ENCODE peak calls at places on chromosomes 3 and 15, in eight cellular contexts. Q, T, P, N, U, V, M and X are unnamed samples.

GRCh38 chr3:28109829-28110228 is 131.6 kb upstream of the CMC1 start:
- DNase-seq in Q (no peak), T (no peak), P (no peak), N (peak; percentile 20), U (no peak), V (no peak), M (no peak), X (no peak)

GRCh38 chr3:31048143-31048542 is 153.7 kb upstream of the GADL1 start:
- DNase-seq in Q (no peak), T (no peak), P (no peak), N (no peak), U (no peak), V (no peak), M (no peak), X (no peak)

GRCh38 chr3:193520738-193521137 is 34.0 kb downstream of the ATP13A4 start:
- DNase-seq in Q (no peak), T (no peak), P (no peak), N (no peak), U (no peak), V (no peak), M (no peak), X (no peak)

GRCh38 chr15:74324714-74325113 is 42.7 kb downstream of the CYP11A1 start:
- DNase-seq in Q (no peak), T (no peak), P (no peak), N (no peak), U (no peak), V (no peak), M (no peak), X (no peak)

GRCh38 chr3:57120803-57121174 is 44.4 kb downstream of the IL17RD start:
- DNase-seq in Q (no peak), T (no peak), P (no peak), N (no peak), U (no peak), V (no peak), M (no peak), X (no peak)

GRCh38 chr3:71537211-71537611 is 46.3 kb downstream of the FOXP1 start:
- DNase-seq in Q (no peak), T (peak; percentile 52), P (peak; percentile 93), N (peak; percentile 83), U (peak; percentile 83), V (peak; percentile 82), M (no peak), X (peak; percentile 90)

GRCh38 chr15:44811347-44811746 is 75.0 kb downstream of the TRIM69 start:
- DNase-seq in Q (no peak), T (no peak), P (no peak), N (no peak), U (peak; percentile 10), V (no peak), M (no peak), X (no peak)

GRCh38 chr3:46097691-46098241 is 70.5 kb upstream of the XCR1 start:
- DNase-seq in Q (peak; percentile 72), T (no peak), P (peak; percentile 57), N (peak; percentile 89), U (no peak), V (peak; percentile 62), M (peak; percentile 89), X (no peak)

GRCh38 chr3:106482436-106482835 is 613.6 kb upstream of the CBLB start:
- DNase-seq in Q (no peak), T (no peak), P (peak; percentile 58), N (peak; percentile 77), U (no peak), V (no peak), M (no peak), X (no peak)

GRCh38 chr3:160473233-160473632 is 23.6 kb upstream of the TRIM59 start:
- DNase-seq in Q (no peak), T (no peak), P (peak; percentile 46), N (peak; percentile 87), U (no peak), V (peak; percentile 79), M (no peak), X (peak; percentile 86)

GRCh38 chr3:100975714-100976113 is 17.5 kb downstream of the ABI3BP start:
- DNase-seq in Q (no peak), T (no peak), P (no peak), N (no peak), U (no peak), V (no peak), M (no peak), X (no peak)

GRCh38 chr3:1007890-1008289 is 84.9 kb upstream of the CNTN6 start:
- DNase-seq in Q (no peak), T (no peak), P (peak; percentile 76), N (peak; percentile 79), U (peak; percentile 4), V (no peak), M (no peak), X (no peak)

GRCh38 chr3:44076221-44076829 is 165.4 kb upstream of the TOPAZ1 start:
- DNase-seq in Q (no peak), T (no peak), P (no peak), N (peak; percentile 31), U (no peak), V (no peak), M (no peak), X (no peak)

GRCh38 chr3:42492508-42493080 is 9.8 kb upstream of the VIPR1 start:
- DNase-seq in Q (peak; percentile 3), T (no peak), P (no peak), N (no peak), U (no peak), V (no peak), M (peak; percentile 57), X (no peak)

GRCh38 chr3:123031051-123031450 is 3.5 kb upstream of the SEMA5B start:
- DNase-seq in Q (no peak), T (no peak), P (no peak), N (no peak), U (no peak), V (no peak), M (no peak), X (no peak)

GRCh38 chr3:114498779-114499370 is 205.0 kb downstream of the TIGIT start:
- DNase-seq in Q (no peak), T (no peak), P (peak; percentile 87), N (peak; percentile 91), U (peak; percentile 85), V (peak; percentile 10), M (no peak), X (peak; percentile 80)

GRCh38 chr3:197613187-197613586 is 57.4 kb upstream of the BDH1 start:
- DNase-seq in Q (no peak), T (no peak), P (no peak), N (no peak), U (no peak), V (no peak), M (no peak), X (no peak)

GRCh38 chr3:49667701-49668413 is 6.3 kb upstream of the APEH start:
- DNase-seq in Q (no peak), T (no peak), P (no peak), N (no peak), U (no peak), V (no peak), M (no peak), X (no peak)

GRCh38 chr3:42161050-42161935 is 70.1 kb downstream of the TRAK1 start:
- DNase-seq in Q (no peak), T (no peak), P (peak; percentile 53), N (peak; percentile 75), U (no peak), V (peak; percentile 38), M (no peak), X (peak; percentile 18)

GRCh38 chr15:100725121-100726069 is 123.0 kb downstream of the ASB7 start:
- DNase-seq in Q (no peak), T (no peak), P (peak; percentile 89), N (peak; percentile 84), U (peak; percentile 3), V (peak; percentile 54), M (no peak), X (peak; percentile 48)

GRCh38 chr15:66752078-66752477 is 50.0 kb downstream of the SMAD6 start:
- DNase-seq in Q (no peak), T (no peak), P (no peak), N (no peak), U (no peak), V (no peak), M (no peak), X (no peak)

GRCh38 chr3:134242649-134243637 is 7.7 kb downstream of the RYK start:
- DNase-seq in Q (no peak), T (no peak), P (peak; percentile 89), N (peak; percentile 93), U (peak; percentile 91), V (peak; percentile 85), M (peak; percentile 82), X (peak; percentile 83)

GRCh38 chr15:78452485-78452884 is 14.5 kb downstream of the IREB2 start:
- DNase-seq in Q (no peak), T (no peak), P (no peak), N (no peak), U (no peak), V (no peak), M (no peak), X (no peak)

GRCh38 chr3:11565072-11565471 is 78.6 kb downstream of the VGLL4 start:
- DNase-seq in Q (no peak), T (no peak), P (no peak), N (no peak), U (no peak), V (no peak), M (no peak), X (no peak)